ENCODE peak calls at places on chromosomes 4 and X, in four cellular contexts. W is GM12878, F is GM12891, S is K562. L is an unnamed sample.

GRCh38 chr4:156962551-156962974 is 9.0 kb downstream of the PDGFC start:
- DNase-seq in W (no peak), F (no peak), S (no peak), L (no peak)

GRCh38 chr4:69759189-69759604 is 1.2 kb downstream of the SULT1B1 start:
- DNase-seq in S (no peak), F (no peak), W (no peak), L (no peak)

GRCh38 chrX:102765217-102765616 is 44.7 kb downstream of the GPRASP3 start:
- DNase-seq in S (no peak), F (no peak), W (no peak), L (no peak)

GRCh38 chr4:87080462-87080861 is 140.0 kb downstream of the KLHL8 start:
- DNase-seq in F (no peak), W (no peak), S (no peak), L (no peak)

GRCh38 chrX:34146906-34147305 is 14.8 kb upstream of the FAM47A start:
- DNase-seq in F (no peak), S (no peak), W (no peak), L (no peak)

GRCh38 chr4:26425953-26426352 is 64.3 kb downstream of the CCKAR start:
- DNase-seq in F (no peak), S (no peak), W (no peak), L (no peak)

GRCh38 chr4:34676390-34676789 is 1567.9 kb downstream of the ARAP2 start:
- DNase-seq in F (no peak), W (no peak), S (no peak), L (no peak)

GRCh38 chrX:42797646-42798045 is 19.7 kb upstream of the PPP1R2C start:
- DNase-seq in W (no peak), F (no peak), S (no peak), L (no peak)

GRCh38 chr4:73816814-73817213 is 19.7 kb upstream of the CXCL6 start:
- DNase-seq in F (no peak), W (no peak), S (no peak), L (no peak)

GRCh38 chrX:11890843-11891514 is 132.9 kb downstream of the MSL3 start:
- DNase-seq in W (no peak), S (no peak), F (no peak), L (no peak)

GRCh38 chr4:77599378-77599777 is 6.2 kb upstream of the CXCL13 start:
- DNase-seq in S (peak), F (no peak), W (no peak), L (peak)

GRCh38 chr4:128917781-128918180 is 108.3 kb downstream of the JADE1 start:
- DNase-seq in F (no peak), S (no peak), W (peak), L (peak)

GRCh38 chrX:9340619-9341304 is 124.1 kb upstream of the TBL1X start:
- DNase-seq in S (no peak), W (peak), F (no peak), L (peak)

GRCh38 chr4:99965674-99966350 is 15.7 kb upstream of the H2AZ1 start:
- DNase-seq in S (no peak), F (no peak), W (no peak), L (no peak)

GRCh38 chr4:65416875-65417274 is 253.4 kb downstream of the EPHA5 start:
- DNase-seq in S (no peak), W (no peak), F (no peak), L (no peak)

GRCh38 chr4:87633239-87633638 is 16.8 kb upstream of the DMP1 start:
- DNase-seq in F (no peak), W (no peak), S (no peak), L (no peak)

GRCh38 chr4:79682801-79683217 is 274.8 kb upstream of the GK2 start:
- DNase-seq in F (no peak), W (no peak), S (no peak), L (no peak)

GRCh38 chr4:70902577-70903281 is 560 bp downstream of the MOB1B start:
- DNase-seq in F (peak), W (no peak), S (peak), L (no peak)

GRCh38 chr4:1049591-1049905 is 38.1 kb downstream of the FGFRL1 start:
- DNase-seq in W (no peak), S (no peak), F (no peak), L (no peak)
- TF ChIP-seq SPI1 in W (no peak), S (no peak), F (no peak), L (no peak)

GRCh38 chrX:65813245-65813644 is 145.8 kb downstream of the MSN start:
- DNase-seq in W (no peak), F (no peak), S (no peak), L (no peak)
- TF ChIP-seq SPI1 in W (no peak), F (no peak), S (no peak), L (no peak)

DNA sequence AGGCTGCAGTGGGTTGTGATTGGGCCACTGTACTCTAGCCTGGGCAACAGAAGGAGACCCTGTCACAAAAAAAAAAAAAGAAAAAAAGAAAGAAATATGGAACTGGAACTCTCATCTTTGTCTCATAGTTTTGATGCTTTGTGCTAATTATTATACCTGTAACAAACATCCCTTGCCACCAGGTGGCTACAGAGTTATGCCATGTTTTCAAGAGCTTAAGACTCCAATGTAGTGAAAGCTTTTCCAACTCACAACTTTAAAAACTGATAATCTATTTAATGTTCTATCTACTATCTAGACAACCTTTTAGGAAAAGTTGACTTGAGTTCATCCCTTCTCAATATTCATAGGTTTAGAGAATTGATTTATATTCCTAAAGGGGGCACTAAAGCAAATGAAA is 42.4 kb downstream of the HTR2C start:
- DNase-seq in F (no peak), W (no peak), S (peak), L (no peak)
- TF ChIP-seq SPI1 in F (no peak), W (no peak), S (no peak), L (no peak)

DNA sequence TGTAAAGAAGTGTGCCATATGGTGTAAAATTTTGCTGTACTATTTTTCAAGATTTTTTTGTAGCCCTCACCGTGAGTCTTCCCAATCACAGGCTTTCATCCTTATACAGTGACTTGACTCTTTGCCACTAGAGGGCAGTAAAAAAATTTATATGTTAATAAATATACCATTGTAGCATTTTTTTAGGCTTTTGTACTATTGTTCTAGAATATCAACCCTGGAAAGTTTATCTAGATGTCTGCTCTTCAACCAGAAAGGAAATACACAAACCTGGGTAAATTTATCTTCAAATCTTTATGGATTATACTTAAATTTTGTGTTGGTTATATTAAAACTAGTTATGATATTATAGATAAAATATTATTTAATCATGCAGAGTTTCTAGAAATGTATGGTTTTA is 235.3 kb downstream of the TENM3 start:
- DNase-seq in W (no peak), F (peak), S (peak), L (no peak)
- TF ChIP-seq SPI1 in W (no peak), F (no peak), S (no peak), L (no peak)

GRCh38 chr4:158254328-158254727 is 44.0 kb downstream of the TMEM144 start:
- DNase-seq in W (no peak), S (no peak), F (no peak), L (no peak)

GRCh38 chr4:158261480-158261879 is 51.2 kb downstream of the TMEM144 start:
- DNase-seq in F (no peak), W (no peak), S (no peak), L (no peak)

GRCh38 chr4:158255727-158256324 is 45.5 kb downstream of the TMEM144 start:
- DNase-seq in S (peak), W (no peak), F (no peak), L (no peak)

DNA sequence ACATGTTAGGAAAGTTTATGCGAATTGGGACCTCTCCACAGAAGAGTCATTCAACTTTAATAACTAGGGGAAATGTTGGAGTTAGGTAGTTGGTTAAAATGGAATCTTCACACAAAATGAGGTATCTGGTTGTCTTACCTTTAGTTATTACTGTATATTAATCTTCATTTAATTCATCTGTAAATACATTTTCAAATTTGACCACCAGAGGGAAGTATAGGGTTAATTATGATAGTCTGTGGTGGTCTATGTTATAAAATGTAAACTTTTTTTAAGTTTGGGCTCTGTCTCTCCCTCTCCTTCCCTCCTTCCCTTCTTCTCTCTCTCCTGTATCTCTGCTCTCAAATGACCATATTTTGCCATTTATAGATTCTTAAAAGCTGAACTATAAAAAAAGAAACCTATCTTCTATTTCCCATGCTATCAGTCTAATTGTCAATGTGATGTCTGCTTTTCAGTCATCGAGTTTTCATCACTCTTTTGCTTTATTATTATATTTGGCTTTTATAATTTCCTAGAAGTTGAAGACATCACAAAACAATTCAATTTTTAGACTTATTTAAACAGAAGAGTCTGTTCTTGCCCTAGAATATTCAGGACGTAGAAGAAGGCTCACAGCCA is 49.8 kb downstream of the TMEM144 start:
- DNase-seq in S (no peak), W (no peak), F (no peak), L (no peak)
- TF ChIP-seq SPI1 in S (no peak), W (no peak), F (no peak), L (no peak)